ENCODE peak calls at places on chromosomes 7 and 10, in five cellular contexts. A, Z, K, H and X are unnamed samples.

GRCh38 chr10:48633381-48634197 is 28.7 kb upstream of the ARHGAP22 start:
- DNase-seq in K (no peak), A (no peak), Z (no peak), H (no peak), X (no peak)

GRCh38 chr7:44111759-44112158 is 7.6 kb downstream of the AEBP1 start:
- DNase-seq in H (no peak), Z (no peak), A (no peak), K (peak), X (no peak)

GRCh38 chr10:72267819-72268404 is 5.8 kb upstream of the DDIT4 start:
- DNase-seq in Z (no peak), K (no peak), H (no peak), A (no peak), X (no peak)

GRCh38 chr7:157813741-157814661 is 477.2 kb downstream of the DNAJB6 start:
- DNase-seq in H (no peak), A (no peak), Z (no peak), K (no peak), X (no peak)

GRCh38 chr7:92259610-92260247 is 14.0 kb downstream of the ANKIB1 start:
- DNase-seq in Z (no peak), K (peak), H (no peak), A (no peak), X (no peak)

GRCh38 chr10:34275626-34276025 is 539.5 kb downstream of the PARD3 start:
- DNase-seq in A (no peak), K (no peak), Z (no peak), H (no peak), X (no peak)

GRCh38 chr10:71423268-71423667 is 26.5 kb downstream of the CDH23 start:
- DNase-seq in K (no peak), H (no peak), Z (no peak), A (no peak), X (no peak)

GRCh38 chr7:23938937-23939552 is 229.0 kb downstream of the STK31 start:
- DNase-seq in Z (peak), K (peak), H (peak), A (no peak), X (peak)

GRCh38 chr10:124741281-124741921 is 2.8 kb downstream of the FAM53B start:
- DNase-seq in H (peak), Z (peak), K (peak), A (peak), X (peak)

GRCh38 chr10:17228081-17229015 is at the start of gene VIM:
- DNase-seq in K (peak), H (peak), A (peak), Z (peak), X (peak)

GRCh38 chr10:12697741-12698140 is 303.8 kb downstream of the CCDC3 start:
- DNase-seq in K (no peak), H (no peak), A (no peak), Z (peak), X (no peak)

GRCh38 chr10:71735709-71736569 is 16.4 kb upstream of the C10orf105 start:
- DNase-seq in H (no peak), Z (no peak), K (peak), A (peak), X (peak)

GRCh38 chr10:82128527-82128926 is 253.5 kb downstream of the NRG3 start:
- DNase-seq in A (no peak), H (no peak), K (no peak), Z (no peak), X (no peak)

GRCh38 chr7:92717601-92717981 is 118.8 kb downstream of the CDK6 start:
- DNase-seq in H (peak), K (no peak), Z (no peak), A (no peak), X (no peak)

GRCh38 chr10:78543749-78544446 is 510.2 kb downstream of the RPS24 start:
- DNase-seq in H (peak), A (no peak), K (no peak), Z (peak), X (no peak)

GRCh38 chr7:37100735-37101331 is 347.8 kb downstream of the ELMO1 start:
- DNase-seq in A (peak), H (no peak), Z (peak), K (no peak), X (peak)

GRCh38 chr7:151432658-151433521 is 7.1 kb downstream of the CRYGN start:
- DNase-seq in A (peak), H (no peak), Z (no peak), K (peak), X (peak)

GRCh38 chr7:39741942-39742623 is 118.7 kb downstream of the RALA start:
- DNase-seq in H (no peak), Z (peak), K (no peak), A (peak), X (peak)

GRCh38 chr7:108203433-108204002 is 73.4 kb upstream of the LAMB4 start:
- DNase-seq in Z (no peak), K (peak), H (no peak), A (no peak), X (peak)

GRCh38 chr10:79241990-79242619 is 105.2 kb upstream of the PPIF start:
- DNase-seq in Z (peak), K (peak), A (no peak), H (peak), X (peak)

GRCh38 chr7:47946581-47947354 is 1.5 kb downstream of the PKD1L1 start:
- DNase-seq in Z (no peak), K (no peak), A (no peak), H (no peak), X (no peak)

GRCh38 chr7:80614911-80615310 is 23.5 kb upstream of the CD36 start:
- DNase-seq in A (no peak), K (no peak), H (no peak), Z (peak), X (no peak)

GRCh38 chr10:73906524-73907447 is 4.1 kb upstream of the PLAU start:
- DNase-seq in K (no peak), A (no peak), Z (peak), H (peak), X (no peak)

GRCh38 chr7:134196439-134196838 is 69.3 kb downstream of the LRGUK start:
- DNase-seq in H (no peak), A (no peak), K (no peak), Z (no peak), X (peak)

GRCh38 chr10:96188911-96189310 is 58.8 kb downstream of the ZNF518A start:
- DNase-seq in A (no peak), H (peak), Z (peak), K (no peak), X (no peak)

GRCh38 chr10:45421231-45422097 is 47.4 kb downstream of the ALOX5 start:
- DNase-seq in H (no peak), K (no peak), A (peak), Z (no peak), X (no peak)

GRCh38 chr10:13969118-13969791 is 361.5 kb downstream of the FRMD4A start:
- DNase-seq in A (no peak), H (no peak), K (no peak), Z (no peak), X (no peak)

GRCh38 chr10:71777213-71777985 is 4.1 kb upstream of the VSIR start:
- DNase-seq in A (no peak), K (no peak), H (no peak), Z (no peak), X (no peak)

GRCh38 chr7:46197833-46198540 is 276.9 kb upstream of the IGFBP3 start:
- DNase-seq in H (no peak), Z (no peak), K (no peak), A (no peak), X (no peak)

DNA sequence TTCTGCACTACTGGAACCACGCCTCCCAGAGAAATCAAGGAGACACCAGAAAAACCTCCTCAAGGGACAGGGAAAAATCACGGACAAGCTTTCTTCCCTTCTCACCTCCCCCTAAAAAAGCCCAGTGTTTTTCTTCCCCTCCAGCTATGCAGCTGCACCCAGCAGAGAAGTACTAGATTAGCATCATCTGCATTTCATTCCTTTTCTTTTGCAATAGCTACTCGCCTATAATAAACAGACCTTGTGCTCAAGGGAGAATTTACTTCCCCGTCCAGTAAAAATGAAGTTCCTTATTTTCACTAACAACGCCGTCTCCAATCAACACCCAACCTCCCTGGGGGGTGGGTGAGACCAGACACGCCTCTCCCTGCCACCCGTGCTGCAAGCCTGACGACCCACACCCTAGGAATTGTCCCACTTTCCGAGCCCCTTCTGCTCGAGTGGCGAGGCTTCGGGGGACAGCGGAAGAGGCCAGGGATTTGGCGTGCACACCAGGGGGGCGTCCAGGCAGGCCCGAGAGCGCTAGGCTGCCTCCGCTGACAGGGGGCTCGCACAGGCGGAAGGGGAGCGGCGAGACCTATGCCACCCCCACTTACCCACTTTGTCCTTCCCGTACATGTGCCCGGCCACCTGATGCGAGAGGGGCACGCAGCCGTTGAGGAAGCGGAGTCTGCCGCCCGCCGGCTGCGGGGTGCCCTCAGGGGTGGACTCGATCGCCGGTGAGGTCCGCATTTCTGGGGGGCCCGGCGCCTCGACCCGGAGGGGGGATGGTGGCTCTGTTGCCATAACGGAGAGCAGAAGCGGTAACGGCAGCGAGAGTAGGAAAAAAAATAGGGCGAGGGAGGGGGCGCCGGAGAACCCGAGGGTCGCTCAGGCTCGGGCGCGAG is 625 bp downstream of the IPMK start:
- DNase-seq in Z (peak), H (peak), K (peak), A (peak), X (no peak)
- H3K4me3 ChIP-seq in Z (peak), H (peak), K (peak), A (peak), X (peak)

GRCh38 chr7:27247000-27247399 is 4.4 kb downstream of the EVX1 start:
- DNase-seq in A (no peak), K (no peak), H (no peak), Z (no peak), X (no peak)
- H3K4me3 ChIP-seq in A (no peak), K (no peak), H (no peak), Z (no peak), X (no peak)

GRCh38 chr10:132570771-132571564 is 33.4 kb downstream of the INPP5A start:
- DNase-seq in K (peak), A (no peak), H (no peak), Z (no peak), X (no peak)
- H3K4me3 ChIP-seq in K (peak), A (no peak), H (no peak), Z (no peak), X (no peak)

DNA sequence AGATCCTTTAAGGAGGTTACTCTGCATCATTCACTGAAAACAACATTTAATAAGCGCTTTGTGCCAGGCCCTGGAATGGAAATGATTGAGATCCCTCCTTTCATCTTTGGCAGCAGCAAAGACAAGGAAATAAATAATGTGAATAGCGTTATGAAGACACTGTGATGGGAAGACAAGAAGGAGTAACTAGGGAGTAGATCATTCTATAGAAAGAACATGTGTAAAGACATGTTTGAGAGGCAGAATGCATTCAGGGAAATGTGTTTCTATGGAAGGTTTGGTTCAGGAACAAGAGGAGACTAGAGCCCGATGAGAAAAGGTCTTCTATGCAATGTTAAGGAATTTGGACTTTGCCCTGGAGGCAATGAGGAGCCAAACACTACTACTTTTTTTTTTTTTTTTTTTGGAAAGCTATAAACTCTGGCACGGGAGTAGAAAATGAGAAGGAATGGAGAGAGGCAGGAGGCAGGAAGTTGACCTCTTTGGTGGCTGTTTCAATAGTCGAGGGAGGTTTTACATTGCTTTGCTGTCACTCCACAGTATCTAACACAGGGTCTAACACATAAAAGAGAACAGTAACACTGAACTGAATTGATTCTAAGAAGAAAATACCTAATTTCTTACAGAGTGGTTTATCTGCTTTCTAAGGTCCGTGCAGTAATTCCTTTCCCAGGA is 44.9 kb downstream of the SMURF1 start:
- DNase-seq in K (no peak), A (no peak), H (peak), Z (peak), X (no peak)
- H3K4me3 ChIP-seq in K (no peak), A (no peak), H (peak), Z (no peak), X (no peak)

DNA sequence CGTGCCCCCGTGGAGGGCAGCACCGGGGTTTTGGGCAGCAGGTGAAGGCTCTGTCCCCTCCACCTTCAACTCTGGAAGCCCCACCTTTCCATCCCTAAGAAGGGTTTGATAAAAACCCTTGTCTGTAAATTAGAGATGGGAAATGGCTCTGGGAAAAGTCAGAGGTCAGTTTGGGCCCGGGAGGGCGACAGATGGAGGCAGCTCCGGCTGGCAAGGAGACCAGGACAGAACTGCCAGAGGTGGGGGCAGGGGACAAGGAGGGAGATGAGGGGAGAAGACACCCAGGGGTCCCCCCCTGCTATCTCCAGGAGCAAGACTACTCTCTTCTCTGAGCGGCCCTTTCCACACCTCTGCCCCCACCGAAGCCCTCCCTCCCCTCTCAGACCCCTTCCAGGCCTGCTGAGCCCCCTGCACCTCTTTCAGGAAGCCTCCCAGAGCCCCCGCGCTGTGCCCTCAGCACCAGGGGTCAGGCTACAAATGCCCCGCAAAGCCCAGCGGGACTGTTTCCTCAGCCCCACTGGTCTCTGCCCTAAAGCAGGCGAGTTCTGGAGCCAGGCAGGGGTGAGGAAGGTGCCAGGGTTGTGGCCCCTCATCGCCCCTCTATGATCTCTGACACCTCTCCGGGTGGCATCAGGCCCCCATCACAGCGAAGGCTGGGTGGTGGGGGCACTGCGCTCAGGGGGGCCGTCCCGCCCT is 979 bp upstream of the SH2B2 start:
- DNase-seq in H (no peak), A (no peak), Z (no peak), K (no peak), X (no peak)
- H3K4me3 ChIP-seq in H (peak), A (peak), Z (peak), K (peak), X (peak)

GRCh38 chr10:32346551-32347362 is at the start of gene EPC1:
- DNase-seq in K (peak), H (peak), Z (peak), A (peak), X (peak)
- H3K4me3 ChIP-seq in K (peak), H (peak), Z (peak), A (peak), X (peak)

GRCh38 chr7:131097662-131098376 is 229.9 kb upstream of the MKLN1 start:
- DNase-seq in K (no peak), Z (no peak), A (peak), H (no peak), X (no peak)

GRCh38 chr7:131103997-131104396 is 223.7 kb upstream of the MKLN1 start:
- DNase-seq in K (no peak), A (peak), H (peak), Z (peak), X (no peak)

GRCh38 chr7:131098527-131098926 is 229.1 kb upstream of the MKLN1 start:
- DNase-seq in H (no peak), Z (no peak), A (peak), K (no peak), X (no peak)

GRCh38 chr7:131096267-131096927 is 231.3 kb upstream of the MKLN1 start:
- DNase-seq in A (no peak), Z (no peak), K (no peak), H (no peak), X (no peak)

GRCh38 chr7:131100357-131101054 is 227.2 kb upstream of the MKLN1 start:
- DNase-seq in K (no peak), A (peak), Z (no peak), H (no peak), X (no peak)
- H3K4me3 ChIP-seq in K (no peak), A (no peak), Z (no peak), H (no peak), X (no peak)